ENCODE peak calls at places on chromosomes 13 and 19, in five cellular contexts. N, L, F, S and H are unnamed samples.

GRCh38 chr13:49627831-49628652 is at the start of gene ARL11:
- DNase-seq in N (peak), L (no peak), F (peak), S (peak), H (peak)

GRCh38 chr13:35309711-35310110 is 166.8 kb downstream of the MAB21L1 start:
- DNase-seq in N (no peak), L (no peak), F (no peak), S (no peak), H (no peak)

GRCh38 chr13:20190481-20191310 is 2.0 kb downstream of the GJB2 start:
- DNase-seq in N (no peak), L (no peak), F (no peak), S (no peak), H (no peak)

GRCh38 chr19:37942516-37942902 is 35.5 kb downstream of the SIPA1L3 start:
- DNase-seq in N (no peak), L (no peak), F (no peak), S (no peak), H (no peak)

GRCh38 chr19:45130888-45131615 is 29.7 kb downstream of the NKPD1 start:
- DNase-seq in N (no peak), L (no peak), F (no peak), S (no peak), H (no peak)

GRCh38 chr13:114132419-114133121 is at the start of gene RASA3:
- DNase-seq in N (peak), L (peak), F (no peak), S (peak), H (no peak)

GRCh38 chr13:64075543-64076271 is 2660.1 kb upstream of the PCDH20 start:
- DNase-seq in N (no peak), L (no peak), F (no peak), S (no peak), H (no peak)

GRCh38 chr13:107586216-107586615 is 629.1 kb downstream of the LIG4 start:
- DNase-seq in N (no peak), L (peak), F (no peak), S (no peak), H (no peak)

GRCh38 chr13:79407349-79407979 is 1.4 kb upstream of the RBM26 start:
- DNase-seq in N (no peak), L (no peak), F (no peak), S (no peak), H (no peak)

GRCh38 chr13:48236528-48237353 is 3.7 kb downstream of the ITM2B start:
- DNase-seq in N (no peak), L (no peak), F (no peak), S (no peak), H (no peak)

GRCh38 chr13:107117327-107118012 is 549.5 kb upstream of the ARGLU1 start:
- DNase-seq in N (no peak), L (peak), F (no peak), S (no peak), H (no peak)

GRCh38 chr13:46668302-46668720 is 115.3 kb downstream of the LRCH1 start:
- DNase-seq in N (no peak), L (peak), F (no peak), S (peak), H (no peak)

GRCh38 chr19:4979211-4979807 is 10.4 kb downstream of the KDM4B start:
- DNase-seq in N (no peak), L (no peak), F (no peak), S (no peak), H (no peak)